ENCODE peak calls at places on chromosome 1, in five cellular contexts. X is CD8-positive, alpha-beta T cell; K is NT2/D1; W is endothelial cell of umbilical vein; E is dorsolateral prefrontal cortex. Z is an unnamed sample.

GRCh38 chr1:77036560-77036959 is 169.3 kb downstream of the ST6GALNAC5 start:
- DNase-seq in K (no peak), X (no peak), E (no peak), W (peak; percentile 22), Z (peak; percentile 63)

GRCh38 chr1:53137729-53138128 is 4.7 kb downstream of the SLC1A7 start:
- DNase-seq in K (no peak), W (no peak), X (no peak), E (no peak), Z (peak; percentile 47)

GRCh38 chr1:248599396-248599795 is 1.9 kb upstream of the OR2T10 start:
- DNase-seq in E (no peak), K (no peak), X (no peak), W (no peak), Z (no peak)

GRCh38 chr1:227888404-227889046 is 59.2 kb downstream of the WNT9A start:
- DNase-seq in W (no peak), X (no peak), E (no peak), K (no peak), Z (no peak)

GRCh38 chr1:199283814-199284213 is 645.0 kb downstream of the PTPRC start:
- DNase-seq in X (no peak), K (no peak), E (no peak), W (no peak), Z (no peak)

GRCh38 chr1:199931666-199932377 is 95.7 kb upstream of the NR5A2 start:
- DNase-seq in K (no peak), W (no peak), E (no peak), X (peak; percentile 2), Z (no peak)

GRCh38 chr1:161739865-161740566 is 9.6 kb upstream of the DUSP12 start:
- DNase-seq in W (no peak), K (no peak), E (no peak), X (no peak), Z (no peak)

GRCh38 chr1:235253219-235253640 is 74.7 kb downstream of the ARID4B start:
- DNase-seq in W (peak; percentile 71), E (peak; percentile 66), K (peak; percentile 76), X (peak; percentile 36), Z (peak; percentile 88)

GRCh38 chr1:207003216-207003615 is 29.3 kb downstream of the C1orf116 start:
- DNase-seq in K (no peak), X (no peak), W (no peak), E (no peak), Z (peak; percentile 79)

GRCh38 chr1:100027212-100027611 is 57.4 kb downstream of the SLC35A3 start:
- DNase-seq in W (no peak), K (no peak), E (no peak), X (no peak), Z (no peak)

GRCh38 chr1:245277276-245277675 is 122.5 kb downstream of the KIF26B start:
- DNase-seq in W (no peak), E (no peak), X (no peak), K (peak; percentile 39), Z (peak; percentile 83)

GRCh38 chr1:19374402-19374801 is 62.3 kb downstream of the SLC66A1 start:
- DNase-seq in E (no peak), K (no peak), W (no peak), X (no peak), Z (peak; percentile 88)

GRCh38 chr1:181594553-181594952 is 111.2 kb downstream of the CACNA1E start:
- DNase-seq in X (no peak), E (no peak), K (no peak), W (no peak), Z (peak; percentile 13)

GRCh38 chr1:85359874-85360708 is 83.7 kb upstream of the BCL10 start:
- DNase-seq in E (no peak), W (peak; percentile 94), K (no peak), X (no peak), Z (no peak)

GRCh38 chr1:53560572-53561487 is 101.6 kb downstream of the DMRTB1 start:
- DNase-seq in W (no peak), K (no peak), E (peak; percentile 24), X (no peak), Z (no peak)

GRCh38 chr1:238336531-238336930 is 445.8 kb upstream of the ZP4 start:
- DNase-seq in E (no peak), X (no peak), W (no peak), K (no peak), Z (no peak)

GRCh38 chr1:215710340-215710971 is 143.4 kb downstream of the KCTD3 start:
- DNase-seq in K (peak; percentile 85), E (no peak), X (no peak), W (peak; percentile 3), Z (peak; percentile 79)

GRCh38 chr1:8506995-8507615 is 189.2 kb downstream of the SLC45A1 start:
- DNase-seq in X (no peak), E (no peak), W (no peak), K (no peak), Z (no peak)

GRCh38 chr1:143661418-143662120 is 310.2 kb downstream of the FAM72C start:
- DNase-seq in W (no peak), X (no peak), E (no peak), K (no peak), Z (no peak)

GRCh38 chr1:175826705-175827104 is 83.3 kb upstream of the TNR start:
- DNase-seq in K (no peak), W (no peak), E (no peak), X (no peak), Z (no peak)

GRCh38 chr1:3453891-3454810 is at the start of gene ARHGEF16:
- DNase-seq in E (peak; percentile 65), K (peak; percentile 39), X (peak; percentile 14), W (peak; percentile 32), Z (peak; percentile 97)

GRCh38 chr1:169200319-169200718 is 93.8 kb downstream of the ATP1B1 start:
- DNase-seq in E (no peak), W (no peak), X (no peak), K (no peak), Z (no peak)

GRCh38 chr1:87226341-87226760 is 102.3 kb upstream of the LMO4 start:
- DNase-seq in W (peak; percentile 93), K (peak; percentile 88), X (no peak), E (no peak), Z (peak; percentile 72)

GRCh38 chr1:25458550-25459298 is 28.0 kb downstream of the MACO1 start:
- DNase-seq in W (no peak), K (no peak), E (no peak), X (no peak), Z (no peak)

GRCh38 chr1:53704804-53705445 is 34.0 kb downstream of the GLIS1 start:
- DNase-seq in X (no peak), E (no peak), W (no peak), K (no peak), Z (peak; percentile 52)

GRCh38 chr1:7940745-7941436 is at the start of gene TNFRSF9:
- DNase-seq in W (peak; percentile 58), K (no peak), X (peak; percentile 35), E (no peak), Z (peak; percentile 54)

GRCh38 chr1:207832796-207833195 is 78.1 kb downstream of the CD34 start:
- DNase-seq in E (no peak), W (no peak), X (no peak), K (no peak), Z (no peak)

GRCh38 chr1:206933333-206933945 is 11.7 kb upstream of the FCMR start:
- DNase-seq in X (peak; percentile 64), K (no peak), E (no peak), W (peak; percentile 11), Z (peak; percentile 91)

GRCh38 chr1:183023146-183023600 is at the start of gene LAMC1:
- DNase-seq in K (peak; percentile 96), X (no peak), E (peak; percentile 48), W (peak; percentile 80), Z (peak; percentile 96)

GRCh38 chr1:15123298-15123697 is 30.2 kb upstream of the TMEM51 start:
- DNase-seq in W (no peak), X (no peak), K (no peak), E (no peak), Z (no peak)

GRCh38 chr1:53343831-53344668 is 16.2 kb upstream of the LRP8 start:
- DNase-seq in E (no peak), K (no peak), W (no peak), X (no peak), Z (peak; percentile 70)

GRCh38 chr1:203421246-203421645 is 54.4 kb upstream of the PRELP start:
- DNase-seq in W (no peak), K (no peak), E (no peak), X (no peak), Z (peak; percentile 3)
- H3K27me3 ChIP-seq in W (peaks cover 11% of the 10 kb centered on the region), K (no peaks in the 10 kb centered on the region), E (no peaks in the 10 kb centered on the region), X (no peaks in the 10 kb centered on the region), Z (peaks cover 4% of the 10 kb centered on the region)

DNA sequence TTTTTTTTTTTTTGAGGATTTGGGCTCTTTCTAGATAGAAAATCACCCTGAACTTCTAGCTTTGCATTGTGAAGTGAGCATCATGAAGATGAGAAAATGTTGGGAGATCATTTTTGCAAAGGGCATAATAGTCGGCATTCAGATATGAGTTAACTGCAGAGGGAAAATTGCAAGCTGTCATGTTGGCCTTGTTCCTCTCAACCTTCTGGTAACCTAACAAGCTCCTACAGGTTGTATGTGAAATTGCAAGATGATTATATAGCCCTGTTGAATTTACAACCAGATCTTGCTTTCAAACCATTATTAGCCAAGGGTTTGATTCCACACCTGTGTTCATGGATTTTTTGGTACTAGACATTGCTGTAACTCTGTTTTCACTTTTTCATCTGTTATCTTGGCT is 2.2 kb downstream of the ELOA start:
- DNase-seq in W (peak; percentile 18), K (no peak), X (no peak), E (no peak), Z (no peak)
- H3K4me3 ChIP-seq in W (no peak overlapping the region), K (no peak overlapping the region), X (no peak overlapping the region), E (no peak overlapping the region), Z (no peak overlapping the region)

GRCh38 chr1:94240822-94241221 is 3.4 kb upstream of the ARHGAP29 start:
- DNase-seq in E (no peak), K (no peak), X (no peak), W (peak; percentile 73), Z (no peak)
- H3K27me3 ChIP-seq in E (peaks cover 31% of the 10 kb centered on the region), K (peaks cover 22% of the 10 kb centered on the region), X (peaks cover 20% of the 10 kb centered on the region), W (no peaks in the 10 kb centered on the region), Z (peaks cover 7% of the 10 kb centered on the region)

GRCh38 chr1:156055343-156055645 is 712 bp downstream of the LAMTOR2 start:
- DNase-seq in E (no peak), K (no peak), X (no peak), W (no peak), Z (no peak)

GRCh38 chr1:156054500-156055342 is at the start of gene LAMTOR2:
- DNase-seq in K (peak; percentile 99), W (peak; percentile 98), X (peak; percentile 94), E (peak; percentile 99), Z (peak; percentile 100)

GRCh38 chr1:156055649-156056048 is 1.1 kb downstream of the LAMTOR2 start:
- DNase-seq in K (no peak), X (no peak), W (no peak), E (no peak), Z (no peak)

GRCh38 chr1:156052862-156053769 is 482 bp downstream of the UBQLN4 start:
- DNase-seq in E (peak; percentile 65), X (peak; percentile 51), W (peak; percentile 76), K (peak; percentile 79), Z (peak; percentile 93)

DNA sequence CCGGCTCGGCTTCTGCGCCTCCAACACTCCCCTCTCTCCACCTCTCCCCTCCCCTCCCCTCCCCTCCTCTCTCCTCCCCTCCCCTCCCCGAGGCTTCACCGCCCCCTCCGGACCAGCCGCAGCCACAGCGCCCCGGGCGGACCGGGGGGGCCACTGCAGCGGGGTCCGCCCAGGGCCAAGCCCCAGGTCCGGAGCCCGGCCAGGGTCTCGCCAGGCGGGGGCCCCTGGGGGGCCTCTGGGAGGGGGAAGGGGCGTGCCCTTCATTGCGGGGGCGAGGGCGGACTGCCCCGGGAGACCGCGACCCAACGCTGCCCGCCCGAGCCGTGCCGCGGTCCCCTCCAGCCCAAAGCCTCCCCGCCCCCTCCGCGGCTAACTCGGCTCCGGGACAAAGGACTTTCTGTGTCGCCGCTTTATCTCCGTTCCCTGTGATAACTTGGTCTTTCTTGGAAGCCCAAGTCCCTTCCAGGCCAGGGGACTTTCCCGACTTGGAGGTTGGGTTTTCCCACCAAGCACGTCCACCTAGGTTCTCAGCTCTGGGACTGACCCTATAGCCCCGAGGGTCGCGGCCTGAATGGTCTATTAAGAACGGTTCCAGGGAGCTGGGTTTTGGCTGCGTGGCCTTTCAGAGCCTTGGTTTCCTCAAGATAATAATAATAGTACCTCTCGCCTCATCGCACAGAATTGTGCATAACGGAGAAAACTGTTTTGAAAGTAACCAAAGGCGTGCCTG is at the start of gene UBQLN4:
- DNase-seq in E (peak; percentile 89), X (peak; percentile 81), W (peak; percentile 76), K (peak; percentile 92), Z (peak; percentile 96)
- H3K4me3 ChIP-seq in E (peak within 1 kb of the TSS; percentile 99), X (peak within 1 kb of the TSS; percentile 96), W (peak within 1 kb of the TSS; percentile 78), K (peak within 1 kb of the TSS; percentile 98), Z (peak within 1 kb of the TSS; percentile 96)

Z was measured in endodermal cell.